ENCODE peak calls at places on chromosomes 16 and 17, in seven cellular contexts. V is GM23248, L is tibial artery, C is H1, H is SJCRH30, O is left ventricle myocardium inferior, J is mesendoderm. N is an unnamed sample.

GRCh38 chr17:57468932-57469775 is 212.8 kb downstream of the MSI2 start:
- DNase-seq in V (no peak), L (no peak), C (no peak), H (no peak), O (no peak), J (no peak), N (no peak)

GRCh38 chr17:61247438-61247837 is 152.2 kb upstream of the TBX2 start:
- DNase-seq in V (peak; percentile 32), L (no peak), C (no peak), H (peak; percentile 93), O (no peak), J (no peak), N (no peak)

GRCh38 chr16:12062343-12063003 is 85.9 kb downstream of the SNX29 start:
- DNase-seq in V (peak; percentile 99), L (peak; percentile 94), C (no peak), H (no peak), O (peak; percentile 75), J (peak; percentile 22), N (peak; percentile 94)

GRCh38 chr16:82063456-82064082 is 28.5 kb downstream of the HSD17B2 start:
- DNase-seq in V (peak; percentile 16), L (no peak), C (no peak), H (no peak), O (no peak), J (no peak), N (no peak)

GRCh38 chr17:38566666-38567031 is 39.1 kb downstream of the SRCIN1 start:
- DNase-seq in V (no peak), L (no peak), C (no peak), H (no peak), O (no peak), J (no peak), N (no peak)

GRCh38 chr16:73066321-73066926 is 18.5 kb upstream of the ZFHX3 start:
- DNase-seq in V (no peak), L (peak; percentile 71), C (no peak), H (no peak), O (no peak), J (no peak), N (peak; percentile 57)

GRCh38 chr16:86018487-86018886 is 119.5 kb downstream of the IRF8 start:
- DNase-seq in V (peak; percentile 34), L (peak; percentile 46), C (no peak), H (peak; percentile 38), O (peak; percentile 48), J (peak; percentile 73), N (peak; percentile 65)

GRCh38 chr17:3636908-3637373 is 381 bp downstream of the CTNS start:
- DNase-seq in V (peak; percentile 47), L (no peak), C (no peak), H (no peak), O (no peak), J (peak; percentile 29), N (no peak)

GRCh38 chr17:62688398-62689140 is 61.1 kb downstream of the MRC2 start:
- DNase-seq in V (no peak), L (no peak), C (no peak), H (no peak), O (no peak), J (no peak), N (no peak)

GRCh38 chr17:280901-281300 is 71.7 kb downstream of the RPH3AL start:
- DNase-seq in V (no peak), L (peak; percentile 33), C (no peak), H (no peak), O (no peak), J (no peak), N (peak; percentile 50)

GRCh38 chr17:50642722-50643656 is 8.3 kb downstream of the ABCC3 start:
- DNase-seq in V (no peak), L (no peak), C (no peak), H (no peak), O (no peak), J (no peak), N (no peak)

GRCh38 chr17:17052462-17053221 is 10.4 kb downstream of the MPRIP start:
- DNase-seq in V (no peak), L (peak; percentile 56), C (no peak), H (no peak), O (no peak), J (no peak), N (no peak)

GRCh38 chr17:21283482-21284318 is 811 bp upstream of the MAP2K3 start:
- DNase-seq in V (peak; percentile 67), L (peak; percentile 87), C (no peak), H (no peak), O (no peak), J (no peak), N (peak; percentile 74)

GRCh38 chr17:32487460-32488176 is 825 bp downstream of the CDK5R1 start:
- DNase-seq in V (peak; percentile 43), L (no peak), C (no peak), H (no peak), O (no peak), J (peak; percentile 44), N (no peak)

GRCh38 chr17:4968166-4968915 is 724 bp upstream of the SPAG7 start:
- DNase-seq in V (peak; percentile 37), L (no peak), C (no peak), H (no peak), O (no peak), J (peak; percentile 69), N (peak; percentile 61)

GRCh38 chr17:39787038-39787437 is 49.3 kb downstream of the GRB7 start:
- DNase-seq in V (no peak), L (no peak), C (no peak), H (no peak), O (no peak), J (no peak), N (no peak)

GRCh38 chr17:40304464-40304863 is 4.5 kb upstream of the RARA start:
- DNase-seq in V (peak; percentile 95), L (no peak), C (no peak), H (no peak), O (no peak), J (peak; percentile 69), N (no peak)

GRCh38 chr16:70159355-70160348 is 13.9 kb upstream of the CLEC18C start:
- DNase-seq in V (peak; percentile 24), L (no peak), C (no peak), H (no peak), O (no peak), J (no peak), N (peak; percentile 72)

GRCh38 chr17:81412490-81413093 is 17.3 kb downstream of the BAHCC1 start:
- DNase-seq in V (no peak), L (no peak), C (no peak), H (peak; percentile 85), O (peak; percentile 63), J (no peak), N (no peak)

GRCh38 chr17:21378553-21378952 is 2.4 kb downstream of the KCNJ12 start:
- DNase-seq in V (no peak), L (no peak), C (no peak), H (no peak), O (no peak), J (no peak), N (no peak)

GRCh38 chr16:6897910-6898475 is 434.7 kb upstream of the RBFOX1 start:
- DNase-seq in V (no peak), L (no peak), C (no peak), H (no peak), O (no peak), J (no peak), N (no peak)

GRCh38 chr16:85420501-85421337 is 192.4 kb upstream of the GSE1 start:
- DNase-seq in V (peak; percentile 65), L (no peak), C (no peak), H (peak; percentile 48), O (peak; percentile 47), J (peak; percentile 74), N (peak; percentile 66)

GRCh38 chr16:55577888-55578287 is 11.4 kb downstream of the CAPNS2 start:
- DNase-seq in V (no peak), L (no peak), C (no peak), H (no peak), O (no peak), J (no peak), N (no peak)

GRCh38 chr17:64213995-64214507 is 49.0 kb downstream of the TEX2 start:
- DNase-seq in V (peak; percentile 19), L (no peak), C (no peak), H (no peak), O (no peak), J (no peak), N (no peak)

GRCh38 chr17:42122371-42123303 is at the start of gene HSPB9:
- DNase-seq in V (no peak), L (no peak), C (peak; percentile 54), H (no peak), O (peak; percentile 56), J (peak; percentile 86), N (no peak)
- H3K27ac ChIP-seq in V (no peak within 1 kb of the TSS), L (no peak within 1 kb of the TSS), C (no peak within 1 kb of the TSS), H (no peak within 1 kb of the TSS), O (peak within 1 kb of the TSS; percentile 83), J (no peak within 1 kb of the TSS), N (no peak within 1 kb of the TSS)

DNA sequence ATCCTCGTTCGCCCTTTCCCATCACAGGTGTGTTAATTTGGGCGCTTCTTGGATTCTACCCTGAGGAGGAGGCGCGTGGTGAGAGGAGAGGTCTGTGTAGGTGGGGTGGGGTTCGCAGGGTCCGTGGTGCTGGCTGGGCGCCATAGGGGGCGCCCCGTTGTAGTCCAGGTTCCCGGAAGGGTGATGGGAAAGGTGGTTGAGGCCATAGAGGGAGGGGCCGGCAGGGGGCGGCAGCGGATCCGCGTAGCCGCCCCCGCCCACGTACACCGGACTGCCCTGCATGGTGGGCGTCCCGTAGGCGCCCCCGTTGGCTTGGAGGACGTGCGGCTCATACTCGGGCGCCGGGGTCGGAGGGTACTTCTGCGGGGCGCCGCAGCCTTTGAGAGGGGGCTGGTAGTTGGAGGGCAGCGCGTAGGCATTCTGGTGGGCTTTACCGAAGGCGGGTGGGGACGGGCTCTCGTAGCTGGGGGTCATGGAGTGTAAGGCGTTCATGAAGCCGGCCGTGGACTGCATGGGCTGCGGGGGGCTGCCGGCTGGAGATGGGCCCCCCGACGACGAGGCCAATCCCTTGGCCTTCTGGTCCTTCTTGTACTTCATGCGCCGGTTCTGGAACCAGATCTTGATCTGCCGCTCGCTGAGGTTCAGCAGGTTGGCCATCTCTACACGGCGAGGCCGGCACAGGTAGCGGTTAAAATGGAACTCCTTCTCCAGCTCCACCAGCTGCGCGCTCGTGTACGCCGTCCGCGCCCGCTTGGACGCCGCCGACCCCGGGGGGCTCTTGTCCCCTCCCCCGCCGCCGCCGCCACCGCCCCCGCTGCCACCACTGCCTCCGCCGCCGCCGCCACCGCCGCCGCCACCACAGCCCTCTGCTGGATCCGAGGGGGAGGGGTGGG is 5.7 kb upstream of the HOXB2 start:
- DNase-seq in V (no peak), L (no peak), C (no peak), H (no peak), O (no peak), J (no peak), N (no peak)
- H3K4me3 ChIP-seq in V (no peak overlapping the region), L (no peak overlapping the region), C (no peak overlapping the region), H (no peak overlapping the region), O (no peak overlapping the region), J (no peak overlapping the region), N (no peak overlapping the region)

DNA sequence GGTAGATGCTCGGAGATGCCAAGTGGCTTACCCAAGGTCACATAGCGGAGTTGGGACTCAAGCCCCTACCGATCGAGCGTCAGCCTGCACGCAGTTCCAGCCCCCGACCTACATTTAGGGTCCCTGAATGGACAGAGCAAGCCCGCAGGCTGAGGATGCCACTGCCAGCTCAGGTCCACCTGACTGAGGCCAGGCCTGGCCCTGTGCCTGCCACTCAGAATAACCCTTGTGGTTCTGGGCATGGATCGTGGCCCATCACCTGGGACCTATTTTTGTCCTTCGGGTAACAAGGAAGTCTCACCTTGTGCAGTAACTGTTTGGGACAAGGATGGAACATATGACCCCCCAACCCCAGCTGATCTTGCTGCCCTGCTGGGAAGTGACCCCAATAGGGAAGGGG is 17.1 kb downstream of the CDH16 start:
- DNase-seq in V (no peak), L (no peak), C (no peak), H (no peak), O (peak; percentile 64), J (no peak), N (no peak)
- H3K27ac ChIP-seq in V (no peak overlapping the region), L (peak overlapping the region; percentile 86), C (no peak overlapping the region), H (no peak overlapping the region), O (peak overlapping the region; percentile 96), J (no peak overlapping the region), N (peak overlapping the region; percentile 20)

GRCh38 chr16:14300631-14301149 is 229.6 kb downstream of the MRTFB start:
- DNase-seq in V (peak; percentile 96), L (peak; percentile 91), C (no peak), H (peak; percentile 80), O (peak; percentile 63), J (peak; percentile 90), N (peak; percentile 80)
- H3K4me3 ChIP-seq in V (peak overlapping the region; percentile 71), L (peak overlapping the region; percentile 100), C (no peak overlapping the region), H (peak overlapping the region; percentile 72), O (peak overlapping the region; percentile 96), J (no peak overlapping the region), N (no peak overlapping the region)

N was measured in aorta.